ENCODE peak calls at places on chromosomes 5 and 9, in seven cellular contexts. U is iPS DF 6.9, P is IMR-90, Y is Calu3, X is A673, E is lung microvascular endothelial cell, O is KBM-7. T is an unnamed sample.

GRCh38 chr5:73747696-73748380 is 121.8 kb downstream of the ARHGEF28 start:
- DNase-seq in Y (no peak), U (no peak), X (peak; percentile 4), P (no peak), E (peak; percentile 85), O (no peak), T (no peak)

GRCh38 chr5:68047035-68047434 is 168.5 kb upstream of the PIK3R1 start:
- DNase-seq in E (no peak), O (no peak), Y (no peak), X (no peak), P (peak; percentile 54), U (no peak), T (no peak)

GRCh38 chr5:71907001-71907564 is 188.0 kb downstream of the CARTPT start:
- DNase-seq in U (no peak), O (peak; percentile 40), E (no peak), P (no peak), Y (no peak), X (no peak), T (no peak)

GRCh38 chr9:32742296-32742695 is 41.0 kb upstream of the TMEM215 start:
- DNase-seq in E (no peak), O (no peak), P (peak; percentile 1), Y (no peak), X (peak; percentile 15), U (no peak), T (no peak)

GRCh38 chr5:143775258-143775657 is 36.7 kb upstream of the HMHB1 start:
- DNase-seq in O (no peak), E (no peak), U (no peak), Y (no peak), X (peak; percentile 11), P (peak; percentile 75), T (no peak)

GRCh38 chr9:136690841-136691261 is 3.6 kb upstream of the AGPAT2 start:
- DNase-seq in Y (no peak), O (no peak), E (peak; percentile 34), X (no peak), P (no peak), U (no peak), T (peak; percentile 38)

GRCh38 chr5:144951001-144951400 is 780.3 kb downstream of the KCTD16 start:
- DNase-seq in Y (no peak), O (no peak), E (no peak), P (no peak), U (no peak), X (no peak), T (no peak)

GRCh38 chr9:110671849-110672248 is 3.3 kb downstream of the MUSK start:
- DNase-seq in P (no peak), E (no peak), O (no peak), X (no peak), U (no peak), Y (no peak), T (no peak)

GRCh38 chr5:140295414-140295813 is 7.5 kb downstream of the PFDN1 start:
- DNase-seq in X (peak; percentile 87), Y (peak; percentile 63), U (no peak), P (peak; percentile 99), O (peak; percentile 40), E (peak; percentile 73), T (peak; percentile 86)

GRCh38 chr5:34576849-34577248 is 79.3 kb upstream of the RAI14 start:
- DNase-seq in X (no peak), U (no peak), P (no peak), E (no peak), Y (no peak), O (no peak), T (no peak)

GRCh38 chr5:34001231-34001935 is 6.5 kb downstream of the AMACR start:
- DNase-seq in E (no peak), U (no peak), Y (no peak), X (no peak), P (peak; percentile 61), O (no peak), T (peak; percentile 87)

GRCh38 chr9:131203438-131204219 is 72.7 kb downstream of the FAM78A start:
- DNase-seq in O (no peak), X (no peak), P (no peak), U (no peak), E (no peak), Y (no peak), T (no peak)

GRCh38 chr9:111878946-111879345 is 17.7 kb upstream of the UGCG start:
- DNase-seq in O (no peak), E (no peak), Y (no peak), P (no peak), U (no peak), X (no peak), T (no peak)

GRCh38 chr5:105197531-105197930 is 1634.9 kb upstream of the NUDT12 start:
- DNase-seq in U (no peak), O (no peak), E (no peak), X (no peak), Y (no peak), P (no peak), T (no peak)

GRCh38 chr5:95613514-95613913 is 6.4 kb upstream of the GPR150 start:
- DNase-seq in O (no peak), P (no peak), Y (no peak), X (no peak), E (no peak), U (no peak), T (no peak)

GRCh38 chr5:126373621-126374416 is 49.4 kb upstream of the GRAMD2B start:
- DNase-seq in X (no peak), O (peak; percentile 3), P (no peak), U (no peak), Y (no peak), E (no peak), T (peak; percentile 46)

GRCh38 chr9:91741529-91741928 is 208.5 kb downstream of the ROR2 start:
- DNase-seq in E (peak; percentile 52), O (no peak), P (peak; percentile 93), Y (no peak), U (no peak), X (no peak), T (no peak)

GRCh38 chr9:97848582-97849237 is 4.3 kb upstream of the FOXE1 start:
- DNase-seq in O (no peak), P (peak; percentile 3), Y (no peak), E (peak; percentile 20), U (no peak), X (no peak), T (no peak)

GRCh38 chr5:29382735-29383280 is 1810.7 kb upstream of the CDH6 start:
- DNase-seq in U (no peak), X (no peak), O (no peak), E (no peak), P (no peak), Y (no peak), T (peak; percentile 19)

GRCh38 chr5:173736374-173736773 is 119.9 kb upstream of the BOD1 start:
- DNase-seq in Y (peak; percentile 63), P (no peak), X (no peak), O (no peak), E (no peak), U (no peak), T (peak; percentile 26)

GRCh38 chr9:118686940-118687339 is 682.3 kb downstream of the BRINP1 start:
- DNase-seq in P (no peak), O (no peak), Y (no peak), U (no peak), X (no peak), E (no peak), T (no peak)

GRCh38 chr5:95995947-95996489 is 34.4 kb upstream of the ELL2 start:
- DNase-seq in U (no peak), E (no peak), X (no peak), O (no peak), Y (no peak), P (no peak), T (no peak)

GRCh38 chr5:134140530-134141201 is 26.2 kb downstream of the TCF7 start:
- DNase-seq in X (peak; percentile 81), E (peak; percentile 80), O (peak; percentile 84), Y (peak; percentile 78), U (peak; percentile 63), P (peak; percentile 71), T (peak; percentile 73)

GRCh38 chr5:38768411-38769211 is 77.2 kb upstream of the OSMR start:
- DNase-seq in X (no peak), E (no peak), O (no peak), U (no peak), Y (no peak), P (no peak), T (no peak)

GRCh38 chr5:1118231-1118698 is 6.4 kb upstream of the SLC12A7 start:
- DNase-seq in P (peak; percentile 11), X (peak; percentile 51), Y (no peak), E (no peak), O (no peak), U (no peak), T (peak; percentile 92)

GRCh38 chr5:59893436-59894227 is at the start of gene PDE4D:
- DNase-seq in O (peak; percentile 72), P (peak; percentile 38), E (peak; percentile 56), Y (peak; percentile 73), U (no peak), X (peak; percentile 56), T (peak; percentile 24)